ENCODE peak calls at places on chromosomes 2 and 18, in four cellular contexts. T, U, B and V are unnamed samples.

GRCh38 chr2:113966832-113967231 is 76.9 kb downstream of the ACTR3 start:
- DNase-seq in U (no peak), T (no peak), B (no peak), V (no peak)

GRCh38 chr2:24872344-24873115 is 47.5 kb downstream of the ADCY3 start:
- DNase-seq in T (no peak), B (no peak), U (no peak), V (no peak)

GRCh38 chr2:39902103-39902502 is 123.0 kb upstream of the THUMPD2 start:
- DNase-seq in B (no peak), T (no peak), U (no peak), V (no peak)

GRCh38 chr2:240325006-240325653 is 110.3 kb upstream of the GPC1 start:
- DNase-seq in B (no peak), U (no peak), T (no peak), V (no peak)

GRCh38 chr2:2742745-2743144 is 411.7 kb upstream of the MYT1L start:
- DNase-seq in B (no peak), T (no peak), U (no peak), V (no peak)

GRCh38 chr18:72160504-72161445 is 383.4 kb downstream of the CBLN2 start:
- DNase-seq in B (no peak), T (no peak), U (no peak), V (no peak)

GRCh38 chr2:58680938-58681337 is 439.8 kb upstream of the FANCL start:
- DNase-seq in T (no peak), U (no peak), B (no peak), V (no peak)

GRCh38 chr2:190183535-190183934 is 121.0 kb upstream of the MSTN start:
- DNase-seq in B (no peak), T (no peak), U (no peak), V (no peak)

GRCh38 chr2:74747411-74748080 is 86.4 kb upstream of the HK2 start:
- DNase-seq in U (no peak), B (no peak), T (no peak), V (peak; percentile 91)

GRCh38 chr2:157596992-157597681 is 31.5 kb downstream of the ACVR1C start:
- DNase-seq in T (peak; percentile 85), U (peak; percentile 45), B (no peak), V (peak; percentile 44)

GRCh38 chr2:128369126-128369555 is 50.5 kb upstream of the HS6ST1 start:
- DNase-seq in U (no peak), T (peak; percentile 72), B (no peak), V (peak; percentile 25)

GRCh38 chr18:54774971-54775665 is 53.2 kb upstream of the RAB27B start:
- DNase-seq in U (no peak), B (no peak), T (no peak), V (peak; percentile 14)

GRCh38 chr2:3625186-3625585 is 30.3 kb downstream of the COLEC11 start:
- DNase-seq in T (peak; percentile 49), B (no peak), U (no peak), V (no peak)

GRCh38 chr18:42053188-42053781 is 98.3 kb downstream of the PIK3C3 start:
- DNase-seq in B (no peak), U (peak; percentile 40), T (no peak), V (peak; percentile 52)

GRCh38 chr2:179263015-179263414 is 1.6 kb downstream of the SESTD1 start:
- DNase-seq in U (no peak), T (no peak), B (no peak), V (peak; percentile 86)

GRCh38 chr2:45652090-45653050 is 895 bp downstream of the PRKCE start:
- DNase-seq in T (peak; percentile 87), U (peak; percentile 33), B (peak; percentile 41), V (peak; percentile 34)

GRCh38 chr18:32326450-32327309 is 136.8 kb downstream of the MEP1B start:
- DNase-seq in T (no peak), B (no peak), U (no peak), V (no peak)

GRCh38 chr2:206083602-206084467 is 2.1 kb downstream of the INO80D start:
- DNase-seq in T (no peak), U (no peak), B (no peak), V (peak; percentile 32)

GRCh38 chr18:72922895-72923294 is 55.1 kb upstream of the NETO1 start:
- DNase-seq in B (no peak), T (no peak), U (no peak), V (no peak)

GRCh38 chr18:51039138-51040112 is 9.4 kb downstream of the SMAD4 start:
- DNase-seq in U (peak; percentile 49), T (no peak), B (no peak), V (peak; percentile 45)

GRCh38 chr2:46032161-46032813 is 264.9 kb upstream of the EPAS1 start:
- DNase-seq in T (no peak), B (no peak), U (no peak), V (no peak)

GRCh38 chr18:23495723-23496440 is 7.4 kb upstream of the RMC1 start:
- DNase-seq in B (no peak), T (no peak), U (no peak), V (no peak)

GRCh38 chr18:9323750-9324445 is 10.7 kb upstream of the TWSG1 start:
- DNase-seq in T (no peak), U (peak; percentile 22), B (no peak), V (peak; percentile 90)

GRCh38 chr2:188570365-188570764 is 278.7 kb downstream of the GULP1 start:
- DNase-seq in U (no peak), T (no peak), B (no peak), V (no peak)

GRCh38 chr2:17426708-17427107 is 91.5 kb downstream of the RAD51AP2 start:
- DNase-seq in U (no peak), T (no peak), B (no peak), V (no peak)

GRCh38 chr2:17416891-17417391 is 101.3 kb downstream of the RAD51AP2 start:
- DNase-seq in T (no peak), B (no peak), U (no peak), V (peak; percentile 22)

GRCh38 chr2:17427401-17427800 is 90.8 kb downstream of the RAD51AP2 start:
- DNase-seq in U (no peak), T (no peak), B (no peak), V (no peak)

GRCh38 chr2:17422066-17422465 is 96.2 kb downstream of the RAD51AP2 start:
- DNase-seq in T (no peak), U (no peak), B (no peak), V (no peak)
- H3K27ac ChIP-seq in T (no peak overlapping the region), U (no peak overlapping the region), B (no peak overlapping the region), V (no peak overlapping the region)

GRCh38 chr18:8052237-8052701 is 485.2 kb downstream of the PTPRM start:
- DNase-seq in B (no peak), T (no peak), U (no peak), V (no peak)
- TF ChIP-seq CTCF in B (no peak), T (no peak), U (no peak), V (no peak)

GRCh38 chr2:181678744-181679543 is 1.4 kb downstream of the NEUROD1 start:
- DNase-seq in U (no peak), B (no peak), T (no peak), V (no peak)
- H3K4me3 ChIP-seq in U (no peak overlapping the region), B (no peak overlapping the region), T (no peak overlapping the region), V (no peak overlapping the region)

GRCh38 chr2:26767129-26767528 is 3.0 kb downstream of the SLC35F6 start:
- DNase-seq in U (no peak), B (no peak), T (no peak), V (peak; percentile 29)
- H3K27ac ChIP-seq in U (no peak overlapping the region), B (peak overlapping the region; percentile 18), T (no peak overlapping the region), V (no peak overlapping the region)

DNA sequence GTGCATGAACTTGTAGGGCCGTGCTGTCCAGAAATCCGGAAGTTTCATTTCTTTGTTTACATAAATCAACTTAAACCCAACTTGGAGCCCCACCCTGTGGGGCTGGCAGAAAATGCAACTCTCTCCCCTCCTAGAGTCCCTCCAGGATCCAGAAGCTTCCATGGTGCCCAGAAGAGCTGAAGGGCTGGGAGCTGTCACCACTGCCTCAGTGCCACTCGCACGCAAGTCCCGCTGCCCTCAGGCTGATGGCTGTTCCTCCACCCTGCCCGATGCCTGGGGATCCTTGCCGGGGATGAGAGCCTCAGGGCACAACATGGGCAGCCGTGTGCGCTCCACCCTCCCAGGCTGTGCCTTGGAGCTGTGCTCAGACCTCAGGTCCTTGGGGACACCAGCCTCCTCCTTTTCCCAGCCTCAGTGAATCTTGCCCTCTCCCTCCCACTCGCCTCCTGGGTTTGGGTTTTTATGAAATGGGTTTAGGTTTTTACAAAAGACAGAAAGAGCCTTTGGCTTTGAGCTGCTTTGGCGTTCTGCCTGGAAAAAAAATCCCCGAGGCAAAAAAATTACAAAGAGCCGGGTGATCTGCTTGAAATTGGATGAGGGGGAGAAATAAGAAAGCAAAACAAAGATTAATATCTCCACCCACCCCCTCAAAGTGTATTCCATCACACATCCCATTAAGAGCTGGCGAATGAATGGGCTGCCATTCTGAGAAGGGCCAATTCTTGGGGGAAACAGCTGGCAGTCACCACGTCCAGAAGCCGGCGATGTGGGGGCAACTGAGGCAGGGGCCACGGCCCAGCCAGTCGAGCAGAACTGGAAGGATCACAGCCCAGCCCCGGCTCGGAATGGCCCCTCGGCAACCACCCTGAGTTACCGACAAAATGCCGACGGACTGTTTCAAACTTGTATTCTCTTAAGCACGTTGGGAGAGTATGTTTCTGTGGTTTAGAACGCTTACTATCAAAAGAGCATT is 155.4 kb downstream of the TWIST2 start:
- DNase-seq in T (peak; percentile 54), B (peak; percentile 50), U (no peak), V (peak; percentile 65)
- TF ChIP-seq CTCF in T (no peak), B (no peak), U (no peak), V (peak; percentile 35)

DNA sequence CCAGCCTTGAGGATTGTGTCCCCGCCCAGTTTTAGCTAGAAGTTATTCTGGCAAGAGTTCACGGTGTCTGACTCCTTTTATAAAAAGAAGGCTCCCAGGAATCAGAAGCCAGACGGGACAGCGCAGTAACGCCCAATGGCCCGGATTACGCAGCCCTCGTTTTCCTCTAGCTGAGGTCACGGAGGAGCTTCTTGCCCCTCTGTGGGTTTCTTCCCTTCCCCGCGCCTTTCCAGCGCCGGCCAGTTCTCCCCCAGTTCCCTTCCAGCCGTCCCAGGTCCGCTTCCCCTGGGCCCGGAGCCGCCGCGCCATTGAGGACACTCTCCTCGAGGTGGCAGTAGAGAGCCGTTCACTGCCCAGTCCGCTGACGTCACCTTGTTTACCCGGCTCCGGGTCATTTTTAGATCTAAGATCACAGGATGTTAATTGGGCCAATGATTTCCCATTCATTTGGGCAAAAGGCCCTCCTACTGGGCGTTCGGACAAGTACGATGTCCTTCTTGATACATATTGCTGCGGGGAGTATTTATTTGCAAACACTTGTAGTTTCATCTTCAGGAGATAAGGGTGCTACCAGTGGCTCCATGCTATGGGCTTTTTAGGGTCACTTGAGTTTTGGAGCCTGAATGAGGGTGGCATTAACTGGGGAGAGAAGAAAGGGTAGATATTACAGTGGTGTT is 81.5 kb upstream of the PPM1B start:
- DNase-seq in U (peak; percentile 90), B (peak; percentile 88), T (peak; percentile 97), V (peak; percentile 85)
- H3K4me3 ChIP-seq in U (peak overlapping the region; percentile 27), B (peak overlapping the region; percentile 20), T (no peak overlapping the region), V (peak overlapping the region; percentile 5)

GRCh38 chr2:231634412-231634811 is 41.7 kb downstream of the TEX44 start:
- DNase-seq in B (no peak), T (no peak), U (no peak), V (no peak)
- H3K27ac ChIP-seq in B (peak overlapping the region; percentile 52), T (no peak overlapping the region), U (no peak overlapping the region), V (peak overlapping the region; percentile 3)